ENCODE peak calls at places on chromosomes 6 and 20, in nine cellular contexts. B is ureter; D is stimulated activated CD4-positive, alpha-beta T cell treated with anti-CD3 and anti-CD28 coated beads, TNF-alpha, amount 100 ng/mL, for 24 hours; W is T-helper 2 cell; G is CD8-positive, alpha-beta memory T cell; X is EH; L is nucleus accumbens; I is RWPE1; J is endothelial cell. H is an unnamed sample.

GRCh38 chr6:92715991-92716390 is 703.4 kb downstream of the EPHA7 start:
- DNase-seq in D (no peak), J (no peak), L (no peak), X (no peak), W (no peak), I (no peak), G (no peak), B (no peak), H (no peak)

GRCh38 chr20:11323821-11324220 is 593.9 kb upstream of the BTBD3 start:
- DNase-seq in L (no peak), X (peak; percentile 55), W (no peak), J (no peak), D (no peak), I (no peak), G (no peak), B (no peak), H (no peak)

GRCh38 chr6:132365319-132365907 is 35.9 kb downstream of the MOXD1 start:
- DNase-seq in L (no peak), W (no peak), B (no peak), D (no peak), J (no peak), I (no peak), X (peak; percentile 29), G (no peak), H (no peak)

GRCh38 chr6:83119742-83120300 is 52.4 kb downstream of the DOP1A start:
- DNase-seq in G (no peak), B (no peak), W (no peak), X (peak; percentile 13), D (no peak), J (no peak), L (no peak), I (peak; percentile 4), H (no peak)

GRCh38 chr6:154960299-154960796 is 34.8 kb upstream of the TIAM2 start:
- DNase-seq in D (no peak), I (no peak), J (no peak), G (no peak), B (no peak), W (no peak), X (no peak), L (no peak), H (no peak)

GRCh38 chr6:4434655-4435054 is 299.3 kb upstream of the ECI2 start:
- DNase-seq in X (no peak), D (no peak), G (no peak), J (no peak), B (no peak), L (no peak), I (no peak), W (no peak), H (no peak)

GRCh38 chr6:42226251-42227143 is 8.8 kb upstream of the MRPS10 start:
- DNase-seq in L (no peak), B (peak; percentile 68), D (no peak), G (no peak), J (no peak), X (peak; percentile 79), W (no peak), I (peak; percentile 91), H (no peak)

GRCh38 chr6:75183099-75183541 is 22.7 kb downstream of the COL12A1 start:
- DNase-seq in B (no peak), L (no peak), W (no peak), G (no peak), X (peak; percentile 98), D (no peak), I (no peak), J (no peak), H (no peak)

GRCh38 chr6:2476376-2476775 is 231.0 kb upstream of the GMDS start:
- DNase-seq in B (no peak), D (no peak), G (no peak), L (no peak), W (no peak), J (no peak), I (peak; percentile 59), X (peak; percentile 39), H (no peak)

GRCh38 chr6:16978686-16979085 is 123.2 kb upstream of the STMND1 start:
- DNase-seq in J (no peak), D (no peak), W (no peak), G (no peak), I (no peak), B (no peak), X (no peak), L (no peak), H (no peak)

GRCh38 chr6:84356907-84357306 is 129.5 kb upstream of the CEP162 start:
- DNase-seq in G (no peak), L (no peak), W (no peak), B (no peak), X (no peak), J (no peak), D (no peak), I (no peak), H (no peak)

GRCh38 chr20:11976966-11977365 is 59.3 kb downstream of the BTBD3 start:
- DNase-seq in D (no peak), J (no peak), L (no peak), B (no peak), G (no peak), I (no peak), W (no peak), X (no peak), H (no peak)

GRCh38 chr6:151731313-151731712 is 76.2 kb upstream of the ESR1 start:
- DNase-seq in J (no peak), W (no peak), L (no peak), D (no peak), X (no peak), B (no peak), I (no peak), G (no peak), H (no peak)

GRCh38 chr6:89921197-89921596 is 26.9 kb downstream of the GJA10 start:
- DNase-seq in J (no peak), L (no peak), I (no peak), W (no peak), G (no peak), X (no peak), D (no peak), B (no peak), H (no peak)

GRCh38 chr20:18288748-18289705 is 700 bp downstream of the ZNF133 start:
- DNase-seq in J (no peak), B (no peak), D (no peak), I (peak; percentile 39), W (no peak), L (no peak), G (no peak), X (peak; percentile 30), H (no peak)

GRCh38 chr20:35604444-35604750 is 11.2 kb upstream of the SPAG4 start:
- DNase-seq in L (no peak), B (no peak), I (no peak), G (no peak), J (peak; percentile 43), D (no peak), W (no peak), X (peak; percentile 15), H (no peak)

GRCh38 chr6:89347825-89348224 is 4.7 kb downstream of the UBE2J1 start:
- DNase-seq in X (peak; percentile 15), J (no peak), B (no peak), W (no peak), G (no peak), L (no peak), D (no peak), I (no peak), H (no peak)

GRCh38 chr20:32538526-32538918 is 46.6 kb downstream of the NOL4L start:
- DNase-seq in J (no peak), G (peak; percentile 46), I (no peak), X (no peak), D (no peak), L (no peak), B (peak; percentile 70), W (peak; percentile 69), H (peak; percentile 39)

GRCh38 chr6:82017316-82017715 is 230.2 kb downstream of the IBTK start:
- DNase-seq in I (peak; percentile 80), J (no peak), W (no peak), D (no peak), L (no peak), B (no peak), G (no peak), X (peak; percentile 87), H (no peak)

GRCh38 chr6:18432180-18432579 is 45.0 kb downstream of the RNF144B start:
- DNase-seq in J (no peak), G (no peak), X (peak; percentile 45), B (no peak), I (peak; percentile 6), W (no peak), D (no peak), L (no peak), H (no peak)

GRCh38 chr6:10413850-10414765 is 766 bp downstream of the TFAP2A start:
- DNase-seq in D (no peak), G (no peak), W (no peak), L (no peak), B (peak; percentile 65), J (no peak), X (peak; percentile 78), I (peak; percentile 46), H (no peak)

GRCh38 chr6:165662671-165663282 is at the start of gene PDE10A:
- DNase-seq in X (no peak), L (no peak), B (no peak), G (no peak), J (peak; percentile 61), I (no peak), D (no peak), W (no peak), H (no peak)

GRCh38 chr6:139533573-139534471 is 159.4 kb upstream of the CITED2 start:
- DNase-seq in L (no peak), I (no peak), J (no peak), W (no peak), B (no peak), X (peak; percentile 89), G (no peak), D (no peak), H (no peak)

GRCh38 chr20:31717478-31717946 is 5.2 kb downstream of the BCL2L1 start:
- DNase-seq in I (no peak), B (no peak), G (no peak), L (no peak), X (no peak), W (peak; percentile 52), J (no peak), D (peak; percentile 13), H (no peak)

GRCh38 chr20:5608104-5608447 is 142.1 kb upstream of the SHLD1 start:
- DNase-seq in G (no peak), L (no peak), W (no peak), X (no peak), D (no peak), B (no peak), J (no peak), I (no peak), H (no peak)

GRCh38 chr20:5735845-5736530 is 14.2 kb upstream of the SHLD1 start:
- DNase-seq in J (no peak), X (no peak), I (no peak), W (no peak), G (no peak), L (no peak), D (no peak), B (no peak), H (no peak)

GRCh38 chr20:47531468-47531867 is 29.8 kb downstream of the NCOA3 start:
- DNase-seq in W (no peak), X (no peak), G (no peak), L (no peak), B (no peak), J (no peak), I (no peak), D (no peak), H (no peak)

GRCh38 chr6:88422831-88423230 is 256.7 kb upstream of the CNR1 start:
- DNase-seq in B (no peak), W (no peak), D (no peak), G (no peak), I (no peak), L (no peak), J (no peak), X (peak; percentile 9), H (no peak)

GRCh38 chr6:79377830-79378460 is 143.5 kb upstream of the HMGN3 start:
- DNase-seq in J (no peak), I (no peak), W (no peak), G (no peak), B (no peak), L (no peak), D (no peak), X (no peak), H (no peak)

GRCh38 chr6:155580904-155581303 is 125.3 kb upstream of the NOX3 start:
- DNase-seq in B (no peak), G (no peak), W (no peak), I (no peak), X (no peak), D (no peak), J (no peak), L (no peak), H (no peak)